ENCODE peak calls at places on chromosomes 1 and 21, in eight cellular contexts. Q is AG04450, X is IMR-90, L is cardiac muscle cell, B is colonic mucosa, U is substantia nigra, P is A673, F is heart right ventricle. W is an unnamed sample.

GRCh38 chr1:3577711-3578432 is 33.4 kb downstream of the MEGF6 start:
- DNase-seq in X (peak; percentile 18), U (no peak), P (no peak), F (no peak), L (peak; percentile 91), Q (no peak), B (no peak), W (no peak)

GRCh38 chr1:36222481-36223372 is 1.5 kb upstream of the THRAP3 start:
- DNase-seq in X (peak; percentile 22), Q (no peak), B (no peak), F (no peak), L (no peak), U (no peak), P (no peak), W (no peak)

GRCh38 chr1:223135176-223135575 is 7.9 kb downstream of the TLR5 start:
- DNase-seq in Q (no peak), F (peak; percentile 49), X (peak; percentile 69), B (peak; percentile 47), U (no peak), P (no peak), L (peak; percentile 79), W (no peak)

GRCh38 chr1:198936371-198937083 is 297.7 kb downstream of the PTPRC start:
- DNase-seq in X (peak; percentile 36), P (peak; percentile 48), F (no peak), U (no peak), L (peak; percentile 61), B (no peak), Q (no peak), W (no peak)

GRCh38 chr1:164630626-164631396 is 71.8 kb downstream of the PBX1 start:
- DNase-seq in F (no peak), L (no peak), X (no peak), U (no peak), P (no peak), B (no peak), Q (no peak), W (no peak)

GRCh38 chr21:32207096-32207716 is 71.6 kb downstream of the MIS18A start:
- DNase-seq in Q (no peak), B (no peak), U (no peak), L (no peak), X (no peak), F (no peak), P (peak; percentile 7), W (no peak)

GRCh38 chr1:26861286-26861701 is 1.7 kb upstream of the SFN start:
- DNase-seq in F (no peak), B (no peak), U (no peak), X (peak; percentile 46), L (no peak), P (peak; percentile 65), Q (no peak), W (no peak)

GRCh38 chr1:46061146-46061545 is 71.3 kb downstream of the PIK3R3 start:
- DNase-seq in Q (no peak), X (no peak), L (no peak), B (no peak), F (no peak), U (no peak), P (no peak), W (no peak)

GRCh38 chr1:55402117-55402516 is 187.0 kb upstream of the USP24 start:
- DNase-seq in P (no peak), L (peak; percentile 57), B (no peak), F (no peak), X (peak; percentile 73), U (no peak), Q (no peak), W (no peak)

GRCh38 chr1:18561967-18562366 is 68.7 kb upstream of the PAX7 start:
- DNase-seq in L (no peak), B (no peak), P (no peak), Q (no peak), U (no peak), F (no peak), X (no peak), W (no peak)

GRCh38 chr21:38438476-38438893 is 59.8 kb downstream of the ERG start:
- DNase-seq in P (no peak), L (peak; percentile 98), X (peak; percentile 71), Q (peak; percentile 23), F (peak; percentile 71), U (no peak), B (no peak), W (no peak)

GRCh38 chr1:231803353-231803752 is 176.8 kb downstream of the DISC1 start:
- DNase-seq in U (no peak), P (no peak), F (no peak), X (peak; percentile 49), L (peak; percentile 82), B (no peak), Q (no peak), W (no peak)

DNA sequence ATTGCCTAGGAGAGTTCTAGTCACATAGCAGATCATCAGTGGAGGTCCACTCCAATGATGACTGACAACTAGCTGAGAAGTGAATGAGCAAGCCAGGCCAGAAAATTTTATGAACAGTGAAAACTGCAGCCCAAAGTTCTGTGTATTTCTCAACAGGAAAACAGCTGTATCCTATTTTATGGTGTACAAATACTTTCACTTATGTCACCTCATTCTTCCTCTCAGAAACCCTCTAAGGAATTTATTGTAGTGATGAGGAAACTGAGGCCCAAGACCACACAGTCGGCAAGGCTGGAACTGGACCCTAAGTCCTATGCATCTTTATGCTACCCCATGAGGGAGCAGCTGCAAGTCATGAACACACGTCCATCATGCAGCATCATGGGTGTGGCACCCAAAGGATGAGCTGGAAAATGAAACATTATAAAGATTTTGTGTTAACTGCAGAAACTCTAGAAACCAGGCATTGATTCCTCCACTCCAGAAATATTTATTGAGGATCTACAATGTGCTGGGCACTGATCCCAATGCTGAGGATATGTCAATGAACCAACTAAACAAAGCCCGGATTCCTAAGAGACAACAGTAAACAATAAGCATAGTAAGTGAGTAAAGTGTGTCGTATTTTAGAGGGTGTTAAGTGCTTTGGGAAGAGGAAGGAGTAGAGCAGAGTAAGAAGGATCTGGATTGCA is 99.5 kb upstream of the DUSP10 start:
- DNase-seq in B (no peak), F (no peak), X (no peak), P (no peak), L (peak; percentile 46), U (no peak), Q (no peak), W (no peak)
- H3K27ac ChIP-seq in B (no peak overlapping the region), F (no peak overlapping the region), X (no peak overlapping the region), P (no peak overlapping the region), L (no peak overlapping the region), U (no peak overlapping the region), Q (no peak overlapping the region), W (no peak overlapping the region)

GRCh38 chr1:64162151-64162550 is 41.3 kb upstream of the UBE2U start:
- DNase-seq in P (peak; percentile 22), F (no peak), B (no peak), U (no peak), X (no peak), Q (no peak), L (no peak), W (no peak)
- H3K27ac ChIP-seq in P (no peak overlapping the region), F (no peak overlapping the region), B (no peak overlapping the region), U (no peak overlapping the region), X (no peak overlapping the region), Q (no peak overlapping the region), L (no peak overlapping the region), W (no peak overlapping the region)

GRCh38 chr1:201676061-201676644 is 137.2 kb downstream of the NAV1 start:
- DNase-seq in U (no peak), F (peak; percentile 41), L (peak; percentile 37), B (no peak), P (peak; percentile 47), Q (no peak), X (peak; percentile 39), W (no peak)

GRCh38 chr1:201673093-201673492 is 134.2 kb downstream of the NAV1 start:
- DNase-seq in X (no peak), L (no peak), U (no peak), P (no peak), Q (no peak), F (no peak), B (no peak), W (no peak)

GRCh38 chr1:201676651-201677050 is 137.7 kb downstream of the NAV1 start:
- DNase-seq in Q (no peak), L (no peak), B (no peak), X (no peak), F (no peak), U (no peak), P (no peak), W (no peak)

GRCh38 chr1:201673912-201674311 is 135.0 kb downstream of the NAV1 start:
- DNase-seq in U (no peak), Q (no peak), P (no peak), B (no peak), F (no peak), L (no peak), X (no peak), W (no peak)

GRCh38 chr1:201675143-201675542 is 136.2 kb downstream of the NAV1 start:
- DNase-seq in L (peak; percentile 52), B (no peak), F (peak; percentile 66), X (no peak), U (no peak), P (no peak), Q (no peak), W (no peak)
- H3K27ac ChIP-seq in L (peak overlapping the region; percentile 71), B (no peak overlapping the region), F (no peak overlapping the region), X (no peak overlapping the region), U (no peak overlapping the region), P (no peak overlapping the region), Q (no peak overlapping the region), W (no peak overlapping the region)

GRCh38 chr21:25369524-25370300 is 237.6 kb downstream of the MRPL39 start:
- DNase-seq in Q (no peak), F (no peak), U (no peak), X (peak; percentile 66), B (no peak), L (peak; percentile 29), P (peak; percentile 4), W (no peak)
- H3K27ac ChIP-seq in Q (peak overlapping the region; percentile 95), F (no peak overlapping the region), U (no peak overlapping the region), X (peak overlapping the region; percentile 70), B (no peak overlapping the region), L (no peak overlapping the region), P (no peak overlapping the region), W (no peak overlapping the region)

GRCh38 chr21:25911730-25912401 is 177.1 kb downstream of the GABPA start:
- DNase-seq in Q (no peak), F (peak; percentile 52), B (peak; percentile 75), X (no peak), P (peak; percentile 48), U (peak; percentile 42), L (no peak), W (no peak)
- H3K27ac ChIP-seq in Q (no peak overlapping the region), F (no peak overlapping the region), B (peak overlapping the region; percentile 25), X (no peak overlapping the region), P (no peak overlapping the region), U (peak overlapping the region; percentile 74), L (no peak overlapping the region), W (no peak overlapping the region)

GRCh38 chr1:201718346-201719202 is 110.4 kb upstream of the IPO9 start:
- DNase-seq in Q (no peak), P (peak; percentile 62), B (peak; percentile 45), X (no peak), F (no peak), U (peak; percentile 52), L (no peak), W (no peak)
- H3K27ac ChIP-seq in Q (no peak overlapping the region), P (peak overlapping the region; percentile 47), B (no peak overlapping the region), X (peak overlapping the region; percentile 3), F (no peak overlapping the region), U (peak overlapping the region; percentile 99), L (no peak overlapping the region), W (no peak overlapping the region)

GRCh38 chr1:96721053-96721381 is 567 bp upstream of the PTBP2 start:
- DNase-seq in U (no peak), F (no peak), P (no peak), Q (no peak), L (no peak), B (no peak), X (no peak), W (no peak)
- H3K27ac ChIP-seq in U (peak overlapping the region; percentile 100), F (peak overlapping the region; percentile 89), P (peak overlapping the region; percentile 96), Q (no peak overlapping the region), L (no peak overlapping the region), B (peak overlapping the region; percentile 83), X (peak overlapping the region; percentile 51), W (no peak overlapping the region)

W was measured in iPS DF 6.9.